ENCODE peak calls at places on chromosomes 2 and 18, in five cellular contexts. P is esophagus squamous epithelium, T is AG04450, Y is SJSA1, S is IMR-90. M is an unnamed sample.

GRCh38 chr2:64463784-64464183 is 9.8 kb downstream of the LGALSL start:
- DNase-seq in T (no peak), Y (no peak), S (peak; percentile 61), P (no peak), M (peak; percentile 59)

GRCh38 chr2:105238664-105239240 is 2.8 kb upstream of the GPR45 start:
- DNase-seq in P (no peak), Y (peak; percentile 76), S (no peak), T (no peak), M (no peak)

GRCh38 chr2:233938676-233939370 is 21.6 kb downstream of the TRPM8 start:
- DNase-seq in Y (no peak), T (no peak), S (no peak), P (no peak), M (no peak)

GRCh38 chr2:120308038-120308910 is 37.7 kb upstream of the INHBB start:
- DNase-seq in Y (no peak), S (no peak), P (no peak), T (no peak), M (no peak)

GRCh38 chr2:236369606-236370005 is 105.4 kb upstream of the ASB18 start:
- DNase-seq in Y (peak; percentile 37), T (no peak), P (no peak), S (no peak), M (no peak)

GRCh38 chr2:236951830-236952475 is 133.7 kb upstream of the COPS8 start:
- DNase-seq in S (no peak), P (no peak), Y (no peak), T (no peak), M (no peak)

GRCh38 chr2:178328037-178328436 is 122.9 kb downstream of the PRKRA start:
- DNase-seq in Y (no peak), S (peak; percentile 77), T (peak; percentile 37), P (no peak), M (peak; percentile 67)

GRCh38 chr2:60710707-60711106 is 45.4 kb upstream of the PAPOLG start:
- DNase-seq in Y (no peak), P (no peak), S (peak; percentile 11), T (no peak), M (no peak)

GRCh38 chr2:191486584-191487320 is 191.2 kb upstream of the NABP1 start:
- DNase-seq in S (peak; percentile 99), T (peak; percentile 91), Y (peak; percentile 85), P (no peak), M (peak; percentile 98)

GRCh38 chr2:65595641-65596040 is 163.2 kb upstream of the SPRED2 start:
- DNase-seq in P (no peak), S (no peak), Y (no peak), T (peak; percentile 8), M (no peak)

GRCh38 chr2:222298311-222299150 is at the start of gene PAX3:
- DNase-seq in T (no peak), Y (no peak), P (no peak), S (no peak), M (peak; percentile 93)

GRCh38 chr2:190578158-190579057 is 43.9 kb upstream of the NEMP2 start:
- DNase-seq in S (no peak), Y (peak; percentile 50), P (no peak), T (no peak), M (no peak)

GRCh38 chr18:12422936-12423335 is 15.2 kb downstream of the PRELID3A start:
- DNase-seq in Y (no peak), P (no peak), T (no peak), S (no peak), M (no peak)

GRCh38 chr2:159362816-159363251 is 76.3 kb upstream of the WDSUB1 start:
- DNase-seq in P (no peak), S (peak; percentile 61), T (peak; percentile 7), Y (no peak), M (peak; percentile 36)

GRCh38 chr2:166057363-166058169 is 70.3 kb downstream of the SCN1A start:
- DNase-seq in P (no peak), T (no peak), S (peak; percentile 45), Y (no peak), M (peak; percentile 25)

GRCh38 chr2:28164280-28164801 is 228.3 kb upstream of the FOSL2 start:
- DNase-seq in T (peak; percentile 41), Y (no peak), S (peak; percentile 64), P (no peak), M (no peak)

GRCh38 chr2:11559066-11559785 is 25.4 kb downstream of the GREB1 start:
- DNase-seq in T (no peak), S (no peak), P (no peak), Y (peak; percentile 16), M (no peak)

GRCh38 chr2:216651370-216651881 is 18.2 kb downstream of the IGFBP2 start:
- DNase-seq in Y (no peak), T (peak; percentile 53), S (peak; percentile 87), P (no peak), M (peak; percentile 74)

GRCh38 chr2:233942731-233943130 is 25.6 kb downstream of the TRPM8 start:
- DNase-seq in T (no peak), S (no peak), Y (no peak), P (no peak), M (no peak)

GRCh38 chr2:206084468-206084869 is 1.5 kb downstream of the INO80D start:
- DNase-seq in S (peak; percentile 82), P (no peak), Y (peak; percentile 76), T (peak; percentile 20), M (peak; percentile 77)

GRCh38 chr2:96538487-96539214 is 2.1 kb downstream of the ARID5A start:
- DNase-seq in Y (no peak), T (no peak), P (peak; percentile 56), S (no peak), M (peak; percentile 59)

GRCh38 chr2:153287109-153287801 is 191.3 kb downstream of the RPRM start:
- DNase-seq in Y (no peak), T (no peak), S (no peak), P (no peak), M (no peak)

GRCh38 chr2:17271401-17271800 is 246.8 kb downstream of the RAD51AP2 start:
- DNase-seq in P (no peak), Y (no peak), S (no peak), T (no peak), M (no peak)

GRCh38 chr2:58427572-58428285 is 186.6 kb upstream of the FANCL start:
- DNase-seq in Y (peak; percentile 47), T (no peak), S (peak; percentile 15), P (no peak), M (peak; percentile 53)

GRCh38 chr2:175136334-175137215 is 31.4 kb downstream of the ATF2 start:
- DNase-seq in S (no peak), T (no peak), P (no peak), Y (no peak), M (no peak)

GRCh38 chr18:24446953-24447537 is 13.4 kb upstream of the HRH4 start:
- DNase-seq in Y (no peak), P (no peak), T (no peak), S (no peak), M (no peak)

GRCh38 chr2:196389670-196390069 is 218.3 kb upstream of the STK17B start:
- DNase-seq in P (no peak), Y (no peak), S (no peak), T (no peak), M (no peak)

GRCh38 chr2:88690591-88691338 is 708 bp upstream of the RPIA start:
- DNase-seq in P (no peak), S (peak; percentile 2), T (no peak), Y (peak; percentile 40), M (no peak)

GRCh38 chr18:79523738-79524180 is 128.0 kb downstream of the NFATC1 start:
- DNase-seq in T (no peak), P (no peak), S (no peak), Y (peak; percentile 30), M (no peak)

GRCh38 chr2:42331569-42332284 is 29.3 kb downstream of the COX7A2L start:
- DNase-seq in T (no peak), Y (no peak), P (no peak), S (no peak), M (no peak)

GRCh38 chr2:149100739-149101699 is 62.5 kb downstream of the LYPD6B start:
- DNase-seq in Y (no peak), P (no peak), T (no peak), S (no peak), M (no peak)

GRCh38 chr18:51668101-51668500 is 470.6 kb upstream of the MEX3C start:
- DNase-seq in P (no peak), T (peak; percentile 7), Y (no peak), S (peak; percentile 4), M (peak; percentile 45)

GRCh38 chr2:177799531-177799930 is 273.0 kb downstream of the PDE11A start:
- DNase-seq in Y (no peak), T (no peak), P (no peak), S (peak; percentile 12), M (no peak)

GRCh38 chr2:66919286-66919685 is 477.8 kb upstream of the ETAA1 start:
- DNase-seq in Y (no peak), P (no peak), T (no peak), S (no peak), M (no peak)

GRCh38 chr2:79887747-79888374 is 375.0 kb downstream of the CTNNA2 start:
- DNase-seq in Y (no peak), T (peak; percentile 42), S (peak; percentile 71), P (no peak), M (peak; percentile 66)

GRCh38 chr18:32530947-32531651 is 60.4 kb upstream of the GAREM1 start:
- DNase-seq in Y (no peak), S (peak; percentile 36), T (no peak), P (no peak), M (peak; percentile 54)

GRCh38 chr18:40110455-40110854 is 1844.6 kb upstream of the PIK3C3 start:
- DNase-seq in Y (no peak), P (no peak), T (no peak), S (no peak), M (no peak)
- H3K4me3 ChIP-seq in Y (no peak overlapping the region), P (no peak overlapping the region), T (no peak overlapping the region), S (no peak overlapping the region), M (no peak overlapping the region)

GRCh38 chr2:187580462-187581124 is 26.4 kb upstream of the TFPI start:
- DNase-seq in T (peak; percentile 55), P (no peak), Y (no peak), S (peak; percentile 85), M (peak; percentile 87)
- H3K4me3 ChIP-seq in T (no peak overlapping the region), P (no peak overlapping the region), Y (no peak overlapping the region), S (peak overlapping the region; percentile 46), M (peak overlapping the region; percentile 32)

GRCh38 chr2:200259577-200259957 is 46.9 kb upstream of the SPATS2L start:
- DNase-seq in T (no peak), Y (no peak), P (no peak), S (no peak), M (no peak)
- H3K4me3 ChIP-seq in T (no peak overlapping the region), Y (no peak overlapping the region), P (no peak overlapping the region), S (no peak overlapping the region), M (no peak overlapping the region)

DNA sequence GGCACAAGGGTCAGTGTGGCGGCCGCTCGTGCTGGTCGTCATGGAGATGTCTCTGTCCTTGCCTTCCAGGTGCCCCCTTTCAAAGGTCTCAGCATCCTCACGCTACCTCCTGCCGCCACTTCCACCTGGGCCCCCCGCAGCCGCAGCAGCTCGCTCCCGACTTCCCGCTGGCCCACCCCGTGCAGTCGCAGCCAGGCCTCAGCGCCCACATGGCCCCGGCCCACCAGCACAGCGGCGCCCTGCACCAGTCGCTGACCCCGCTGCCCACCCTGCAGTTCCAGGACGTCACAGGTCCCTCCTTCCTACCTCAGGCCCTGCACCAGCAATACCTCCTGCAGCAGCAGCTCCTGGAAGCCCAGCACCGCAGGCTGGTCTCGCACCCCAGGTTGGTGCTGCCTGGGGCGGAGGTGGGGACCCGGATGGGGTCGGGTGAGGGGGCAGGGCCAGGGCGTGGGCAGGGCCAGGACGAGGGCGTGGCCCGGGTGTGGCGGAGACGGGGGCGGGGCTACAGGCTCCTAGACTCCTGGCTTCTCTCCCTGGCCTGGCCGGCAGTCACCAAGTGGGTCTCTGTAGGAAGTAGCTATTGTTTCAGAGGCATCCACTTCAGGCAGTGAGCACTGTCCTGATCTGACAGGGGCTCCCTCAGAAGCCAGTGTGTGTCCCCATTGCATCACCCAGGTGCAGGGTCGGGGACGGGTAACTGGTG is 223.7 kb downstream of the LOXHD1 start:
- DNase-seq in S (no peak), Y (peak; percentile 34), P (no peak), T (no peak), M (no peak)
- H3K4me3 ChIP-seq in S (no peak overlapping the region), Y (no peak overlapping the region), P (no peak overlapping the region), T (no peak overlapping the region), M (no peak overlapping the region)

M was measured in astrocyte of the spinal cord.